ENCODE peak calls at places on chromosomes 6 and 20, in nine cellular contexts. One of them, this sample, is unnamed.

GRCh38 chr20:50270569-50270968 is 79.9 kb downstream of the CEBPB start:
- DNase-seq in DMS153: peak; percentile 41
- DNase-seq in activated CD8-positive, alpha-beta memory T cell treated with anti-CD3 and anti-CD28 coated beads, Interleukin-2, amount 10 ng/mL, durations not matched to agents 7 days and 5 days: no peak
- DNase-seq in RWPE1: no peak
- DNase-seq in NT2/D1: no peak
- DNase-seq in T-helper 1 cell: no peak
- DNase-seq in activated CD4-positive, alpha-beta T cell treated with anti-CD3 and anti-CD28 coated beads for 24 hours: no peak
- DNase-seq in NCI-H524 treated with DMSO at 0.1 percent for 48 hours: no peak
- DNase-seq in fibroblast of the conjunctiva: no peak
- DNase-seq in this sample: no peak

GRCh38 chr6:64527899-64528298 is 892.3 kb downstream of the PHF3 start:
- DNase-seq in DMS153: no peak
- DNase-seq in activated CD8-positive, alpha-beta memory T cell treated with anti-CD3 and anti-CD28 coated beads, Interleukin-2, amount 10 ng/mL, durations not matched to agents 7 days and 5 days: no peak
- DNase-seq in RWPE1: no peak
- DNase-seq in NT2/D1: no peak
- DNase-seq in T-helper 1 cell: no peak
- DNase-seq in activated CD4-positive, alpha-beta T cell treated with anti-CD3 and anti-CD28 coated beads for 24 hours: no peak
- DNase-seq in NCI-H524 treated with DMSO at 0.1 percent for 48 hours: no peak
- DNase-seq in fibroblast of the conjunctiva: no peak
- DNase-seq in this sample: no peak

GRCh38 chr6:161151059-161151645 is 122.7 kb downstream of the AGPAT4 start:
- DNase-seq in DMS153: no peak
- DNase-seq in activated CD8-positive, alpha-beta memory T cell treated with anti-CD3 and anti-CD28 coated beads, Interleukin-2, amount 10 ng/mL, durations not matched to agents 7 days and 5 days: no peak
- DNase-seq in RWPE1: no peak
- DNase-seq in NT2/D1: no peak
- DNase-seq in T-helper 1 cell: no peak
- DNase-seq in activated CD4-positive, alpha-beta T cell treated with anti-CD3 and anti-CD28 coated beads for 24 hours: no peak
- DNase-seq in NCI-H524 treated with DMSO at 0.1 percent for 48 hours: no peak
- DNase-seq in fibroblast of the conjunctiva: no peak
- DNase-seq in this sample: no peak

GRCh38 chr6:52788478-52788877 is 15.1 kb downstream of the GSTA1 start:
- DNase-seq in DMS153: no peak
- DNase-seq in activated CD8-positive, alpha-beta memory T cell treated with anti-CD3 and anti-CD28 coated beads, Interleukin-2, amount 10 ng/mL, durations not matched to agents 7 days and 5 days: no peak
- DNase-seq in RWPE1: no peak
- DNase-seq in NT2/D1: no peak
- DNase-seq in T-helper 1 cell: no peak
- DNase-seq in activated CD4-positive, alpha-beta T cell treated with anti-CD3 and anti-CD28 coated beads for 24 hours: no peak
- DNase-seq in NCI-H524 treated with DMSO at 0.1 percent for 48 hours: no peak
- DNase-seq in fibroblast of the conjunctiva: no peak
- DNase-seq in this sample: peak; percentile 6

GRCh38 chr20:35561268-35561667 is 19.4 kb downstream of the ERGIC3 start:
- DNase-seq in DMS153: peak; percentile 68
- DNase-seq in activated CD8-positive, alpha-beta memory T cell treated with anti-CD3 and anti-CD28 coated beads, Interleukin-2, amount 10 ng/mL, durations not matched to agents 7 days and 5 days: no peak
- DNase-seq in RWPE1: peak; percentile 58
- DNase-seq in NT2/D1: peak; percentile 40
- DNase-seq in T-helper 1 cell: no peak
- DNase-seq in activated CD4-positive, alpha-beta T cell treated with anti-CD3 and anti-CD28 coated beads for 24 hours: no peak
- DNase-seq in NCI-H524 treated with DMSO at 0.1 percent for 48 hours: peak; percentile 74
- DNase-seq in fibroblast of the conjunctiva: peak; percentile 12
- DNase-seq in this sample: peak; percentile 59

GRCh38 chr6:134147033-134147533 is 94.7 kb upstream of the SLC2A12 start:
- DNase-seq in DMS153: no peak
- DNase-seq in activated CD8-positive, alpha-beta memory T cell treated with anti-CD3 and anti-CD28 coated beads, Interleukin-2, amount 10 ng/mL, durations not matched to agents 7 days and 5 days: no peak
- DNase-seq in RWPE1: no peak
- DNase-seq in NT2/D1: no peak
- DNase-seq in T-helper 1 cell: no peak
- DNase-seq in activated CD4-positive, alpha-beta T cell treated with anti-CD3 and anti-CD28 coated beads for 24 hours: no peak
- DNase-seq in NCI-H524 treated with DMSO at 0.1 percent for 48 hours: no peak
- DNase-seq in fibroblast of the conjunctiva: no peak
- DNase-seq in this sample: no peak

GRCh38 chr20:10427060-10427692 is 6.8 kb downstream of the MKKS start:
- DNase-seq in DMS153: no peak
- DNase-seq in activated CD8-positive, alpha-beta memory T cell treated with anti-CD3 and anti-CD28 coated beads, Interleukin-2, amount 10 ng/mL, durations not matched to agents 7 days and 5 days: peak; percentile 59
- DNase-seq in RWPE1: peak; percentile 35
- DNase-seq in NT2/D1: no peak
- DNase-seq in T-helper 1 cell: no peak
- DNase-seq in activated CD4-positive, alpha-beta T cell treated with anti-CD3 and anti-CD28 coated beads for 24 hours: no peak
- DNase-seq in NCI-H524 treated with DMSO at 0.1 percent for 48 hours: no peak
- DNase-seq in fibroblast of the conjunctiva: peak; percentile 48
- DNase-seq in this sample: peak; percentile 74

GRCh38 chr6:85600713-85601313 is 7.2 kb upstream of the SNX14 start:
- DNase-seq in DMS153: no peak
- DNase-seq in activated CD8-positive, alpha-beta memory T cell treated with anti-CD3 and anti-CD28 coated beads, Interleukin-2, amount 10 ng/mL, durations not matched to agents 7 days and 5 days: no peak
- DNase-seq in RWPE1: no peak
- DNase-seq in NT2/D1: no peak
- DNase-seq in T-helper 1 cell: no peak
- DNase-seq in activated CD4-positive, alpha-beta T cell treated with anti-CD3 and anti-CD28 coated beads for 24 hours: no peak
- DNase-seq in NCI-H524 treated with DMSO at 0.1 percent for 48 hours: no peak
- DNase-seq in fibroblast of the conjunctiva: no peak
- DNase-seq in this sample: no peak

GRCh38 chr20:24160563-24161355 is 172.2 kb upstream of the GGTLC1 start:
- DNase-seq in DMS153: peak; percentile 1
- DNase-seq in activated CD8-positive, alpha-beta memory T cell treated with anti-CD3 and anti-CD28 coated beads, Interleukin-2, amount 10 ng/mL, durations not matched to agents 7 days and 5 days: peak; percentile 52
- DNase-seq in RWPE1: peak; percentile 41
- DNase-seq in NT2/D1: peak; percentile 30
- DNase-seq in T-helper 1 cell: no peak
- DNase-seq in activated CD4-positive, alpha-beta T cell treated with anti-CD3 and anti-CD28 coated beads for 24 hours: no peak
- DNase-seq in NCI-H524 treated with DMSO at 0.1 percent for 48 hours: no peak
- DNase-seq in fibroblast of the conjunctiva: peak; percentile 26
- DNase-seq in this sample: peak; percentile 63

This sample was measured in IMR-90.